ENCODE peak calls at places on chromosomes 4 and X, in six cellular contexts. One of them, this sample, is unnamed.

GRCh38 chr4:57410331-57411052 is 300.3 kb upstream of the IGFBP7 start:
- DNase-seq in NB4: no peak
- DNase-seq in ovary: no peak
- DNase-seq in lower leg skin: no peak
- DNase-seq in HCT116: no peak
- DNase-seq in H1: no peak
- DNase-seq in this sample: no peak

GRCh38 chrX:120213438-120214265 is 37.0 kb upstream of the ZBTB33 start:
- DNase-seq in NB4: peak
- DNase-seq in ovary: peak
- DNase-seq in lower leg skin: peak
- DNase-seq in HCT116: peak
- DNase-seq in H1: peak
- DNase-seq in this sample: peak

GRCh38 chr4:40245794-40246546 is 49.1 kb downstream of the RHOH start:
- DNase-seq in NB4: no peak
- DNase-seq in ovary: no peak
- DNase-seq in lower leg skin: no peak
- DNase-seq in HCT116: no peak
- DNase-seq in H1: no peak
- DNase-seq in this sample: no peak

GRCh38 chr4:5891563-5892320 is 1.1 kb downstream of the CRMP1 start:
- DNase-seq in NB4: no peak
- DNase-seq in ovary: no peak
- DNase-seq in lower leg skin: no peak
- DNase-seq in HCT116: no peak
- DNase-seq in H1: no peak
- DNase-seq in this sample: no peak

GRCh38 chrX:133444952-133445831 is 29.9 kb upstream of the GPC4 start:
- DNase-seq in NB4: peak
- DNase-seq in ovary: no peak
- DNase-seq in lower leg skin: no peak
- DNase-seq in HCT116: peak
- DNase-seq in H1: no peak
- DNase-seq in this sample: no peak

GRCh38 chr4:127965803-127966175 is 583 bp downstream of the ABHD18 start:
- DNase-seq in NB4: peak
- DNase-seq in ovary: no peak
- DNase-seq in lower leg skin: peak
- DNase-seq in HCT116: peak
- DNase-seq in H1: peak
- DNase-seq in this sample: peak

GRCh38 chrX:10576777-10577444 is 43.5 kb downstream of the MID1 start:
- DNase-seq in NB4: no peak
- DNase-seq in ovary: no peak
- DNase-seq in lower leg skin: no peak
- DNase-seq in HCT116: no peak
- DNase-seq in H1: no peak
- DNase-seq in this sample: no peak

GRCh38 chrX:39613997-39614679 is 483.6 kb downstream of the BCOR start:
- DNase-seq in NB4: no peak
- DNase-seq in ovary: no peak
- DNase-seq in lower leg skin: no peak
- DNase-seq in HCT116: no peak
- DNase-seq in H1: peak
- DNase-seq in this sample: no peak

GRCh38 chr4:165175879-165176278 is 31.5 kb upstream of the KLHL2 start:
- DNase-seq in NB4: no peak
- DNase-seq in ovary: no peak
- DNase-seq in lower leg skin: no peak
- DNase-seq in HCT116: no peak
- DNase-seq in H1: no peak
- DNase-seq in this sample: no peak

GRCh38 chr4:138967313-138967712 is 48.3 kb upstream of the NOCT start:
- DNase-seq in NB4: peak
- DNase-seq in ovary: no peak
- DNase-seq in lower leg skin: no peak
- DNase-seq in HCT116: no peak
- DNase-seq in H1: no peak
- DNase-seq in this sample: no peak

GRCh38 chrX:85993539-85994197 is 53.7 kb downstream of the CHM start:
- DNase-seq in NB4: no peak
- DNase-seq in ovary: no peak
- DNase-seq in lower leg skin: no peak
- DNase-seq in HCT116: no peak
- DNase-seq in H1: no peak
- DNase-seq in this sample: no peak

GRCh38 chr4:184671101-184671500 is 21.6 kb downstream of the PRIMPOL start:
- DNase-seq in NB4: no peak
- DNase-seq in ovary: no peak
- DNase-seq in lower leg skin: no peak
- DNase-seq in HCT116: no peak
- DNase-seq in H1: no peak
- DNase-seq in this sample: no peak

GRCh38 chrX:140764401-140764919 is 54.9 kb downstream of the LINC00632 start:
- DNase-seq in NB4: peak
- DNase-seq in ovary: peak
- DNase-seq in lower leg skin: no peak
- DNase-seq in HCT116: no peak
- DNase-seq in H1: peak
- DNase-seq in this sample: no peak

GRCh38 chr4:8656185-8656517 is 63.6 kb downstream of the CPZ start:
- DNase-seq in NB4: no peak
- DNase-seq in ovary: no peak
- DNase-seq in lower leg skin: no peak
- DNase-seq in HCT116: no peak
- DNase-seq in H1: no peak
- DNase-seq in this sample: no peak

GRCh38 chr4:120078216-120078615 is 11.6 kb upstream of the MAD2L1 start:
- DNase-seq in NB4: no peak
- DNase-seq in ovary: no peak
- DNase-seq in lower leg skin: no peak
- DNase-seq in HCT116: no peak
- DNase-seq in H1: no peak
- DNase-seq in this sample: no peak
- TF ChIP-seq POLR2A in NB4: no peak
- TF ChIP-seq POLR2A in ovary: no peak
- TF ChIP-seq POLR2A in lower leg skin: no peak
- TF ChIP-seq POLR2A in HCT116: no peak
- TF ChIP-seq POLR2A in H1: no peak
- TF ChIP-seq POLR2A in this sample: no peak

DNA sequence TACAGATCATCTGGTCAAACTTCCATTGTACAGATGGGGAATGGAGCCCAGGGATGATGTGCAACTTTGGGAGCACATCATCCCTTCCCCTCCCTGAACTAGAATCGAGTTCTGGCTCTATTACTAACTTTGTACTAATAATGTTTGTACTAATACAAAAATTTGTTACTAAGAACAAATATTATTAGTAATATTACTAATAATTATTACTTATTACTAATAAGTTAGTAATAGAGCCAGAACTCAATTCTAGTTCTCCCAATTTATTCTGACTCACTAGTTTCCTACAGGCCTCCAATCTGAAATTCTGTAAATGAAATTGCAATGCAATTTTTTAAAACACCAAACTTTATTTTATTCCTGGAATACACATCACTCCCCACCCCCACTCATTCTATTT is 47.9 kb upstream of the CD40LG start:
- DNase-seq in NB4: no peak
- DNase-seq in ovary: no peak
- DNase-seq in lower leg skin: no peak
- DNase-seq in HCT116: no peak
- DNase-seq in H1: no peak
- DNase-seq in this sample: no peak
- TF ChIP-seq POLR2A in NB4: no peak
- TF ChIP-seq POLR2A in ovary: no peak
- TF ChIP-seq POLR2A in lower leg skin: no peak
- TF ChIP-seq POLR2A in HCT116: no peak
- TF ChIP-seq POLR2A in H1: no peak
- TF ChIP-seq POLR2A in this sample: no peak

DNA sequence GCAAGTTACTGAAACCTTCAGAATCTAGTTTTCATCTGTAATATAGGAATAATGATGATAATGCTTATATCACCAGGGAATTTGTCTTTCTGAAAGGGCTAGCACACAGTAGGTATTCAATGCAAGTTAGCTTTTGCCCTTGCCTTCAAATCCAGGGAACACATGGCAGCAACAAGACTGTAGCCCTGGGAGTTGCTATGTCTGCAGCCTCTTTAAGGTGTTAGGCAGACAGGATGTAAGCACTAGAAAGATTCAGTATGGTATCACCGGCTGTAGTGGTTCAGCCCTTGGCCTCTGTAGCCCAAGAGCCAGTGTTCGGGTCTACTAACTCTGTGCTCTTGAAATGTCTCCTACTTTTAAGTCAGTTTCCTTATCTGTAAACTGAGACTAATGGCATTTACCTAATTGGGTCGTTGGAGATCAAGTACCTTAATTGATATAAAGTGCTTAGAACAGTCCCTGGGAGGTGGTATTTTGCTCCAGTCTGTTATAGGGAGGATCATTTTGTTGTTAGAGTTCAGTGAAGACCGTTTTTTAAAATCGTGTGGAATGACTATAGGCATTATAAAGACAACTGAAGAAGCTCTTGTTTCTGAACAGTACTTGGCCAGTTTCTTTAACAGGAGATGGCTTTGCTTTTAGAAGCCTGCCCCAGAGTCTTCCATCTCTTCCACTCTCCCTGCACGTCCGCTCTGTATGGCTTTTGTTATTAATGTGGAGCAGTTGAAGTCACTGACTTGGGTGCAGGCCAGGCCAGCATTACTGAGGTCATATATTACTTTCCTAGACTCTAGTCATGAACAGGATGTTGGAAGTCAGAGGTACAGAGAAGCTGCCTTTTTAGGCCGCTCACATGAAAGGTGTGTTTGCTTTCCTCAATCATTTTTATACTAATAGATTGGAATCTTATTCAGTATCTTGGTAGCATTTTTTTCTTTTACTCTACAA is 44.8 kb downstream of the GAB1 start:
- DNase-seq in NB4: no peak
- DNase-seq in ovary: peak
- DNase-seq in lower leg skin: peak
- DNase-seq in HCT116: no peak
- DNase-seq in H1: no peak
- DNase-seq in this sample: no peak
- TF ChIP-seq POLR2A in NB4: no peak
- TF ChIP-seq POLR2A in ovary: no peak
- TF ChIP-seq POLR2A in lower leg skin: no peak
- TF ChIP-seq POLR2A in HCT116: no peak
- TF ChIP-seq POLR2A in H1: no peak
- TF ChIP-seq POLR2A in this sample: no peak

GRCh38 chr4:82430193-82431025 is at the start of the genes ENOPH1 and HNRNPDL:
- DNase-seq in NB4: peak
- DNase-seq in ovary: peak
- DNase-seq in lower leg skin: peak
- DNase-seq in HCT116: peak
- DNase-seq in H1: peak
- DNase-seq in this sample: peak
- TF ChIP-seq POLR2A in NB4: peak
- TF ChIP-seq POLR2A in ovary: peak
- TF ChIP-seq POLR2A in lower leg skin: no peak
- TF ChIP-seq POLR2A in HCT116: peak
- TF ChIP-seq POLR2A in H1: peak
- TF ChIP-seq POLR2A in this sample: peak

GRCh38 chrX:68498508-68499379 is at the start of gene YIPF6:
- DNase-seq in NB4: peak
- DNase-seq in ovary: peak
- DNase-seq in lower leg skin: peak
- DNase-seq in HCT116: peak
- DNase-seq in H1: peak
- DNase-seq in this sample: peak
- TF ChIP-seq POLR2A in NB4: peak
- TF ChIP-seq POLR2A in ovary: peak
- TF ChIP-seq POLR2A in lower leg skin: no peak
- TF ChIP-seq POLR2A in HCT116: peak
- TF ChIP-seq POLR2A in H1: peak
- TF ChIP-seq POLR2A in this sample: peak

DNA sequence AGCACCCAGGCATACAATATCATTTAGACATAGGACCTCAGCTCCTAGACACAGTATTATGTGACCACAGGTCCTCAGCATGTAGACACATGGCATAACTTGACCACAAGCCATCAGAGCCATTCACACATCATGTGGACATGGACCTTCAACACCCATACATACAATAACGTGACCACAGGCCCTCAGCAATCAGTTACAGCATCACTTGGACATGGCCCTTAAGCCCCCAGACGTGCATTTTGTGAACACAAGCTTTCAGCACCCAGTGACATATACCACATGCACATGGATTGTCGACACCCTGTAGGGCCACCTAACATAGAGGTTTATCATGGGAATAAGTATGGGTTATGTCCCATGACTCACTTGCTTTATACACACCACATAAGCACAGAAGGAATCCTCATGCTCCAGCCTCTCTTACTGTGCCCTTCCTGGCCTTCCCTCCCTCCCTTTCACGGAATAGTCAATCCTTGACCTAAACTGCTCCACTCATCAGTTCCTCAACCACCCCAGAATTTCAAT is 1.9 kb downstream of the TSPYL2 start:
- DNase-seq in NB4: no peak
- DNase-seq in ovary: no peak
- DNase-seq in lower leg skin: no peak
- DNase-seq in HCT116: no peak
- DNase-seq in H1: no peak
- DNase-seq in this sample: no peak
- TF ChIP-seq POLR2A in NB4: no peak
- TF ChIP-seq POLR2A in ovary: peak
- TF ChIP-seq POLR2A in lower leg skin: no peak
- TF ChIP-seq POLR2A in HCT116: no peak
- TF ChIP-seq POLR2A in H1: no peak
- TF ChIP-seq POLR2A in this sample: no peak

DNA sequence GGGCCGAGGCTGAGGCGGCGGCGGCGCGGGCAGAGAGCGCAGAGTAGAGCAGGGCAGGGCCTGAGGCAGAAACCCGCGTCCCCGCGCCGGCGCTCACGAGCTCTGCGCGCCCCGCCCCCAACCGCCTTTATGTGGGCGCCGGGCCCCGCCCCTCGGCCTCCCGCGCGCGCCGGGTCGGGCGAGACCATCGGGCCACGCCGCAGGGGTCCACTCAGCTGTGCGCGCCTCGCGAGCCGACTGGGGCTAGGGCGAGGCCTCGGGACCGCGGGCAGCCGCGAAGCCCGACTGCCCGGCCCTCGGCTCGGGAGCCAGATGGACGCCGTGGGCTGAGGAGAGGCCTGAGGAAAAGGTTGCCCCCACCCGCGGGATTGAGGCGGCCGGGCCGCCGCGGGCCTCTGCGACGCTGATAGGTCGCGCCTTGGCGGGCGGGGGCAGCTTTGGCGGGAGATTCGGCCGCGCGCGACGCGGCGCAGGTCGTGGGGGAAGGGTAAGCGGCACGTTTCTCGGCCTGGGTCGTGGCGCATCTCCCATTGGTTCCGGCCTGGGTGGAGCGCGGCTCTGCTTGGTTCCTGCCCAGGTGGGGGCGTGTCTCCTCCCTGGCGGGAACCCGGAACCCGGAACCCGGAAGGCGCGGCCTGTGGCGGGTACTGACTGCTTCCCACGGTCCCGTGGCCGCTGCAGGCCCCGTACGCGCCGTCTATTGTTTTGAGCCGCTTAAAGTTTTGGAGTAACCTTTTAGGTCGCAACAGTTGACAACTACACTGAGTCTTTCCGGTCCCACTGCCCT is at the start of gene SLBP:
- DNase-seq in NB4: peak
- DNase-seq in ovary: peak
- DNase-seq in lower leg skin: peak
- DNase-seq in HCT116: peak
- DNase-seq in H1: peak
- DNase-seq in this sample: peak
- TF ChIP-seq POLR2A in NB4: peak
- TF ChIP-seq POLR2A in ovary: peak
- TF ChIP-seq POLR2A in lower leg skin: no peak
- TF ChIP-seq POLR2A in HCT116: peak
- TF ChIP-seq POLR2A in H1: peak
- TF ChIP-seq POLR2A in this sample: peak

This sample was measured in erythroblast.